ENCODE peak calls at places on chromosomes 4 and X, in nine cellular contexts. P is left lung; O is hepatocyte; V is OCI-LY7; L is thoracic aorta; Q is CD4-positive, CD25-positive, alpha-beta regulatory T cell; S is heart right ventricle; I is tibial artery; Y is fibroblast of lung. D is an unnamed sample. For H3K4me1, the result is how much of the 10 kb centered on the place peaks cover.

GRCh38 chrX:36898301-36898700 is 109.9 kb upstream of the FAM47C start:
- DNase-seq in P (no peak), O (peak), V (peak), L (no peak), Q (no peak), S (no peak), I (no peak), Y (no peak), D (no peak)

GRCh38 chr4:151603377-151603776 is 157.4 kb downstream of the GATB start:
- DNase-seq in P (no peak), O (no peak), V (no peak), L (no peak), Q (no peak), S (no peak), I (no peak), Y (no peak), D (no peak)

GRCh38 chrX:18995216-18995615 is 11.3 kb upstream of the PHKA2 start:
- DNase-seq in P (no peak), O (no peak), V (no peak), L (no peak), Q (no peak), S (no peak), I (no peak), Y (peak), D (no peak)

GRCh38 chr4:86896596-86896995 is 4.4 kb upstream of the C4orf36 start:
- DNase-seq in P (no peak), O (no peak), V (no peak), L (no peak), Q (no peak), S (no peak), I (no peak), Y (peak), D (no peak)

GRCh38 chr4:76377922-76378321 is 43.0 kb downstream of the CCDC158 start:
- DNase-seq in P (no peak), O (peak), V (peak), L (no peak), Q (no peak), S (no peak), I (no peak), Y (peak), D (no peak)

GRCh38 chr4:48047896-48048295 is 31.3 kb downstream of the NIPAL1 start:
- DNase-seq in P (no peak), O (no peak), V (peak), L (no peak), Q (no peak), S (peak), I (no peak), Y (no peak), D (no peak)

GRCh38 chrX:106323357-106323756 is 155.3 kb downstream of the PWWP3B start:
- DNase-seq in P (no peak), O (no peak), V (no peak), L (no peak), Q (no peak), S (no peak), I (no peak), Y (no peak), D (no peak)

GRCh38 chr4:61068745-61069144 is 131.4 kb upstream of the ADGRL3 start:
- DNase-seq in P (no peak), O (no peak), V (no peak), L (no peak), Q (no peak), S (no peak), I (no peak), Y (peak), D (no peak)

GRCh38 chr4:82648356-82648755 is 86.6 kb upstream of the TMEM150C start:
- DNase-seq in P (no peak), O (no peak), V (no peak), L (no peak), Q (no peak), S (no peak), I (no peak), Y (peak), D (no peak)

GRCh38 chr4:48570646-48571220 is 80.7 kb downstream of the ZAR1 start:
- DNase-seq in P (no peak), O (no peak), V (no peak), L (no peak), Q (no peak), S (no peak), I (no peak), Y (peak), D (no peak)

GRCh38 chr4:143355540-143356217 is 19.0 kb downstream of the GAB1 start:
- DNase-seq in P (no peak), O (no peak), V (peak), L (no peak), Q (no peak), S (no peak), I (no peak), Y (peak), D (no peak)

GRCh38 chrX:781216-782211 is 150.9 kb downstream of the SHOX start:
- DNase-seq in P (no peak), O (no peak), V (no peak), L (no peak), Q (no peak), S (no peak), I (peak), Y (no peak), D (no peak)

GRCh38 chrX:15673970-15674369 is 9.4 kb upstream of the CLTRN start:
- DNase-seq in P (no peak), O (no peak), V (no peak), L (no peak), Q (no peak), S (no peak), I (no peak), Y (no peak), D (no peak)

GRCh38 chrX:12975999-12976558 is 1.2 kb downstream of the TMSB4X start:
- DNase-seq in P (peak), O (peak), V (peak), L (no peak), Q (no peak), S (no peak), I (peak), Y (peak), D (no peak)

GRCh38 chr4:152281211-152281610 is 254.7 kb downstream of the FBXW7 start:
- DNase-seq in P (no peak), O (no peak), V (no peak), L (no peak), Q (no peak), S (no peak), I (no peak), Y (no peak), D (no peak)

GRCh38 chr4:109989618-109990017 is 76.9 kb downstream of the EGF start:
- DNase-seq in P (no peak), O (no peak), V (no peak), L (no peak), Q (no peak), S (no peak), I (no peak), Y (no peak), D (no peak)

GRCh38 chr4:40630335-40631021 is 814 bp upstream of the RBM47 start:
- DNase-seq in P (peak), O (peak), V (peak), L (no peak), Q (no peak), S (peak), I (peak), Y (no peak), D (peak)

GRCh38 chr4:101020956-101021355 is 326.4 kb downstream of the PPP3CA start:
- DNase-seq in P (no peak), O (no peak), V (no peak), L (no peak), Q (no peak), S (no peak), I (no peak), Y (peak), D (no peak)

GRCh38 chr4:113790478-113790877 is 28.9 kb upstream of the CAMK2D start:
- DNase-seq in P (no peak), O (no peak), V (no peak), L (no peak), Q (no peak), S (no peak), I (no peak), Y (no peak), D (no peak)

GRCh38 chrX:100680756-100681155 is 36.8 kb downstream of the SRPX2 start:
- DNase-seq in P (no peak), O (no peak), V (no peak), L (no peak), Q (no peak), S (no peak), I (no peak), Y (no peak), D (no peak)

GRCh38 chr4:165398570-165398969 is 19.8 kb downstream of the CPE start:
- DNase-seq in P (no peak), O (peak), V (peak), L (no peak), Q (no peak), S (no peak), I (no peak), Y (peak), D (no peak)

GRCh38 chr4:108255203-108255747 is 86.5 kb upstream of the LEF1 start:
- DNase-seq in P (no peak), O (no peak), V (no peak), L (no peak), Q (no peak), S (no peak), I (no peak), Y (no peak), D (no peak)

GRCh38 chr4:161522031-161522430 is 641.8 kb downstream of the FSTL5 start:
- DNase-seq in P (no peak), O (no peak), V (no peak), L (no peak), Q (no peak), S (no peak), I (no peak), Y (peak), D (no peak)

GRCh38 chr4:20612313-20612712 is 87.9 kb upstream of the PACRGL start:
- DNase-seq in P (no peak), O (no peak), V (no peak), L (no peak), Q (no peak), S (no peak), I (no peak), Y (peak), D (no peak)

GRCh38 chr4:86387013-86387412 is 27.2 kb upstream of the MAPK10 start:
- DNase-seq in P (no peak), O (no peak), V (no peak), L (no peak), Q (no peak), S (no peak), I (no peak), Y (no peak), D (no peak)

GRCh38 chr4:128649161-128649560 is 160.3 kb upstream of the JADE1 start:
- DNase-seq in P (no peak), O (peak), V (no peak), L (no peak), Q (no peak), S (no peak), I (no peak), Y (no peak), D (no peak)

GRCh38 chr4:17613761-17614415 is 553 bp upstream of the MED28 start:
- DNase-seq in P (no peak), O (peak), V (peak), L (no peak), Q (peak), S (no peak), I (no peak), Y (peak), D (no peak)

GRCh38 chr4:110107868-110108267 is 90.5 kb downstream of the ELOVL6 start:
- DNase-seq in P (no peak), O (no peak), V (no peak), L (no peak), Q (no peak), S (no peak), I (no peak), Y (no peak), D (no peak)

GRCh38 chr4:122279670-122280069 is 99.1 kb upstream of the ADAD1 start:
- DNase-seq in P (no peak), O (no peak), V (no peak), L (no peak), Q (no peak), S (no peak), I (no peak), Y (no peak), D (no peak)

GRCh38 chr4:55125087-55125721 is at the start of gene KDR:
- DNase-seq in P (peak), O (peak), V (no peak), L (no peak), Q (no peak), S (peak), I (peak), Y (peak), D (no peak)

GRCh38 chr4:173990126-173990878 is 293.2 kb downstream of the FBXO8 start:
- DNase-seq in P (no peak), O (peak), V (peak), L (no peak), Q (no peak), S (no peak), I (no peak), Y (peak), D (no peak)

GRCh38 chr4:2870098-2870497 is 26.5 kb downstream of the ADD1 start:
- DNase-seq in P (no peak), O (no peak), V (no peak), L (no peak), Q (no peak), S (no peak), I (no peak), Y (no peak), D (no peak)

GRCh38 chr4:2869659-2870058 is 26.0 kb downstream of the ADD1 start:
- DNase-seq in P (no peak), O (no peak), V (no peak), L (no peak), Q (no peak), S (no peak), I (no peak), Y (no peak), D (no peak)

GRCh38 chr4:2866891-2867290 is 23.2 kb downstream of the ADD1 start:
- DNase-seq in P (no peak), O (no peak), V (no peak), L (no peak), Q (no peak), S (no peak), I (no peak), Y (peak), D (no peak)

GRCh38 chr4:2867758-2868491 is 24.3 kb downstream of the ADD1 start:
- DNase-seq in P (no peak), O (peak), V (no peak), L (no peak), Q (no peak), S (no peak), I (no peak), Y (peak), D (no peak)

GRCh38 chr4:2868840-2869487 is 25.3 kb downstream of the ADD1 start:
- DNase-seq in P (no peak), O (no peak), V (no peak), L (no peak), Q (no peak), S (no peak), I (no peak), Y (no peak), D (no peak)
- H3K4me1 ChIP-seq in P (half or more), O (half or more), V (under half), L (half or more), Q (under half), S (half or more), I (under half), Y (under half), D (under half)

DNA sequence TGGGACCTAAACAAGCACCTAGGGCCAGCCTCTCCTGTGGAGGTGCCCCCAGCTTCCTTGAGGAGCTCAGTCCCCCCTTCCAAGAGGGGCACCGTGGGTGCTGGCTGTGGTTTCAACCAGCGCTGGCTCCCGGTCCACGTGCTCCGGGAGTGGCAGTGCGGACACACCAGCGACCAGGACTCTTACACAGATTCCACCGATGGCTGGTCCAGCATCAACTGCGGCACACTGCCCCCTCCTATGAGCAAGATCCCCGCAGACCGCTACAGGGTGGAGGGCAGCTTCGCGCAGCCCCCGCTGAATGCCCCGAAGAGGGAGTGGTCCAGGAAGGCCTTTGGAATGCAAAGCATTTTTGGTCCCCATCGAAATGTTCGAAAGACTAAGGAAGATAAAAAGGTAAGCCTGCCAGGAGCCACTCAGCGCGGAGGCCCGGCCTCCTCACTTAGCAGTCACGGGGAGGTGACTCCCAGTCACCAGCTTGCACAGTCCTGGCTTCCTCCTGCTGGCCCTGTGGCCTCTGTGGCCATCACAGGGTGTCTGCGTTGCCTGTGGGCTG is 24.9 kb downstream of the RGS12 start:
- DNase-seq in P (no peak), O (no peak), V (no peak), L (no peak), Q (no peak), S (no peak), I (peak), Y (no peak), D (no peak)
- H3K4me1 ChIP-seq in P (under half), O (under half), V (under half), L (under half), Q (under half), S (under half), I (under half), Y (under half), D (under half)

GRCh38 chr4:74156521-74156920 is 1.4 kb upstream of the MTHFD2L start:
- DNase-seq in P (no peak), O (no peak), V (no peak), L (no peak), Q (no peak), S (no peak), I (no peak), Y (no peak), D (no peak)
- H3K4me1 ChIP-seq in P (under half), O (under half), V (under half), L (under half), Q (under half), S (under half), I (under half), Y (under half), D (under half)

GRCh38 chrX:134543201-134543797 is 83.3 kb downstream of the HPRT1 start:
- DNase-seq in P (no peak), O (no peak), V (no peak), L (no peak), Q (no peak), S (no peak), I (no peak), Y (no peak), D (no peak)
- H3K4me1 ChIP-seq in P (under half), O (under half), V (under half), L (under half), Q (under half), S (under half), I (under half), Y (under half), D (under half)